ENCODE peak calls at places on chromosomes 12 and 14, in ten cellular contexts. One of them, this sample, is unnamed.

GRCh38 chr12:88388566-88389269 is 191.6 kb downstream of the KITLG start:
- DNase-seq in effector memory CD8-positive, alpha-beta T cell: no peak
- DNase-seq in NCI-H748 treated with DMSO at 0.1 percent for 48 hours: no peak
- DNase-seq in fibroblast of pulmonary artery: no peak
- DNase-seq in tibial nerve: no peak
- DNase-seq in neural crest cell: no peak
- DNase-seq in neuronal stem cell: no peak
- DNase-seq in posterior vena cava: no peak
- DNase-seq in 8988T: no peak
- DNase-seq in T47D: no peak
- DNase-seq in this sample: no peak

GRCh38 chr14:49240383-49240782 is 345.8 kb downstream of the RPS29 start:
- DNase-seq in effector memory CD8-positive, alpha-beta T cell: no peak
- DNase-seq in NCI-H748 treated with DMSO at 0.1 percent for 48 hours: no peak
- DNase-seq in fibroblast of pulmonary artery: no peak
- DNase-seq in tibial nerve: no peak
- DNase-seq in neural crest cell: no peak
- DNase-seq in neuronal stem cell: no peak
- DNase-seq in posterior vena cava: no peak
- DNase-seq in 8988T: no peak
- DNase-seq in T47D: no peak
- DNase-seq in this sample: peak

GRCh38 chr14:100604126-100604501 is 16.9 kb upstream of the BEGAIN start:
- DNase-seq in effector memory CD8-positive, alpha-beta T cell: no peak
- DNase-seq in NCI-H748 treated with DMSO at 0.1 percent for 48 hours: no peak
- DNase-seq in fibroblast of pulmonary artery: no peak
- DNase-seq in tibial nerve: no peak
- DNase-seq in neural crest cell: no peak
- DNase-seq in neuronal stem cell: no peak
- DNase-seq in posterior vena cava: peak
- DNase-seq in 8988T: no peak
- DNase-seq in T47D: no peak
- DNase-seq in this sample: no peak

GRCh38 chr12:101047652-101048051 is 162.4 kb downstream of the SLC5A8 start:
- DNase-seq in effector memory CD8-positive, alpha-beta T cell: no peak
- DNase-seq in NCI-H748 treated with DMSO at 0.1 percent for 48 hours: no peak
- DNase-seq in fibroblast of pulmonary artery: no peak
- DNase-seq in tibial nerve: no peak
- DNase-seq in neural crest cell: no peak
- DNase-seq in neuronal stem cell: no peak
- DNase-seq in posterior vena cava: no peak
- DNase-seq in 8988T: no peak
- DNase-seq in T47D: no peak
- DNase-seq in this sample: no peak

GRCh38 chr12:28177461-28177860 is 12.8 kb upstream of the CCDC91 start:
- DNase-seq in effector memory CD8-positive, alpha-beta T cell: no peak
- DNase-seq in NCI-H748 treated with DMSO at 0.1 percent for 48 hours: no peak
- DNase-seq in fibroblast of pulmonary artery: no peak
- DNase-seq in tibial nerve: no peak
- DNase-seq in neural crest cell: no peak
- DNase-seq in neuronal stem cell: no peak
- DNase-seq in posterior vena cava: no peak
- DNase-seq in 8988T: no peak
- DNase-seq in T47D: no peak
- DNase-seq in this sample: no peak

GRCh38 chr12:20369164-20370000 is 1.0 kb downstream of the PDE3A start:
- DNase-seq in effector memory CD8-positive, alpha-beta T cell: no peak
- DNase-seq in NCI-H748 treated with DMSO at 0.1 percent for 48 hours: no peak
- DNase-seq in fibroblast of pulmonary artery: peak
- DNase-seq in tibial nerve: peak
- DNase-seq in neural crest cell: peak
- DNase-seq in neuronal stem cell: peak
- DNase-seq in posterior vena cava: peak
- DNase-seq in 8988T: no peak
- DNase-seq in T47D: no peak
- DNase-seq in this sample: peak

GRCh38 chr14:104357689-104358527 is 219.5 kb downstream of the KIF26A start:
- DNase-seq in effector memory CD8-positive, alpha-beta T cell: no peak
- DNase-seq in NCI-H748 treated with DMSO at 0.1 percent for 48 hours: no peak
- DNase-seq in fibroblast of pulmonary artery: no peak
- DNase-seq in tibial nerve: no peak
- DNase-seq in neural crest cell: no peak
- DNase-seq in neuronal stem cell: no peak
- DNase-seq in posterior vena cava: peak
- DNase-seq in 8988T: no peak
- DNase-seq in T47D: no peak
- DNase-seq in this sample: peak

GRCh38 chr12:52949413-52950331 is 754 bp downstream of the KRT18 start:
- DNase-seq in effector memory CD8-positive, alpha-beta T cell: no peak
- DNase-seq in NCI-H748 treated with DMSO at 0.1 percent for 48 hours: peak
- DNase-seq in fibroblast of pulmonary artery: peak
- DNase-seq in tibial nerve: no peak
- DNase-seq in neural crest cell: no peak
- DNase-seq in neuronal stem cell: no peak
- DNase-seq in posterior vena cava: no peak
- DNase-seq in 8988T: peak
- DNase-seq in T47D: peak
- DNase-seq in this sample: peak

GRCh38 chr14:21868442-21869046 is 194.9 kb upstream of the OR4E1 start:
- DNase-seq in effector memory CD8-positive, alpha-beta T cell: peak
- DNase-seq in NCI-H748 treated with DMSO at 0.1 percent for 48 hours: peak
- DNase-seq in fibroblast of pulmonary artery: peak
- DNase-seq in tibial nerve: no peak
- DNase-seq in neural crest cell: peak
- DNase-seq in neuronal stem cell: peak
- DNase-seq in posterior vena cava: no peak
- DNase-seq in 8988T: no peak
- DNase-seq in T47D: peak
- DNase-seq in this sample: peak

GRCh38 chr12:131065279-131065678 is 111.6 kb downstream of the ADGRD1 start:
- DNase-seq in effector memory CD8-positive, alpha-beta T cell: no peak
- DNase-seq in NCI-H748 treated with DMSO at 0.1 percent for 48 hours: no peak
- DNase-seq in fibroblast of pulmonary artery: no peak
- DNase-seq in tibial nerve: peak
- DNase-seq in neural crest cell: no peak
- DNase-seq in neuronal stem cell: no peak
- DNase-seq in posterior vena cava: peak
- DNase-seq in 8988T: no peak
- DNase-seq in T47D: no peak
- DNase-seq in this sample: peak

GRCh38 chr14:36757730-36758286 is 96.1 kb downstream of the PAX9 start:
- DNase-seq in effector memory CD8-positive, alpha-beta T cell: no peak
- DNase-seq in NCI-H748 treated with DMSO at 0.1 percent for 48 hours: no peak
- DNase-seq in fibroblast of pulmonary artery: no peak
- DNase-seq in tibial nerve: no peak
- DNase-seq in neural crest cell: no peak
- DNase-seq in neuronal stem cell: no peak
- DNase-seq in posterior vena cava: no peak
- DNase-seq in 8988T: no peak
- DNase-seq in T47D: no peak
- DNase-seq in this sample: no peak

GRCh38 chr14:53993920-53994607 is 37.4 kb upstream of the BMP4 start:
- DNase-seq in effector memory CD8-positive, alpha-beta T cell: no peak
- DNase-seq in NCI-H748 treated with DMSO at 0.1 percent for 48 hours: no peak
- DNase-seq in fibroblast of pulmonary artery: no peak
- DNase-seq in tibial nerve: no peak
- DNase-seq in neural crest cell: no peak
- DNase-seq in neuronal stem cell: no peak
- DNase-seq in posterior vena cava: no peak
- DNase-seq in 8988T: no peak
- DNase-seq in T47D: no peak
- DNase-seq in this sample: peak

GRCh38 chr12:116874324-116874995 is 6.8 kb downstream of the HRK start:
- DNase-seq in effector memory CD8-positive, alpha-beta T cell: no peak
- DNase-seq in NCI-H748 treated with DMSO at 0.1 percent for 48 hours: no peak
- DNase-seq in fibroblast of pulmonary artery: no peak
- DNase-seq in tibial nerve: no peak
- DNase-seq in neural crest cell: no peak
- DNase-seq in neuronal stem cell: no peak
- DNase-seq in posterior vena cava: no peak
- DNase-seq in 8988T: no peak
- DNase-seq in T47D: no peak
- DNase-seq in this sample: no peak

GRCh38 chr14:24213866-24214652 is 771 bp upstream of the CHMP4A start:
- DNase-seq in effector memory CD8-positive, alpha-beta T cell: no peak
- DNase-seq in NCI-H748 treated with DMSO at 0.1 percent for 48 hours: no peak
- DNase-seq in fibroblast of pulmonary artery: no peak
- DNase-seq in tibial nerve: no peak
- DNase-seq in neural crest cell: no peak
- DNase-seq in neuronal stem cell: no peak
- DNase-seq in posterior vena cava: no peak
- DNase-seq in 8988T: no peak
- DNase-seq in T47D: no peak
- DNase-seq in this sample: no peak

GRCh38 chr12:42490261-42490842 is 99.2 kb downstream of the PRICKLE1 start:
- DNase-seq in effector memory CD8-positive, alpha-beta T cell: no peak
- DNase-seq in NCI-H748 treated with DMSO at 0.1 percent for 48 hours: no peak
- DNase-seq in fibroblast of pulmonary artery: no peak
- DNase-seq in tibial nerve: no peak
- DNase-seq in neural crest cell: no peak
- DNase-seq in neuronal stem cell: no peak
- DNase-seq in posterior vena cava: no peak
- DNase-seq in 8988T: no peak
- DNase-seq in T47D: no peak
- DNase-seq in this sample: no peak

GRCh38 chr12:6056406-6057211 is 67.9 kb downstream of the VWF start:
- DNase-seq in effector memory CD8-positive, alpha-beta T cell: no peak
- DNase-seq in NCI-H748 treated with DMSO at 0.1 percent for 48 hours: no peak
- DNase-seq in fibroblast of pulmonary artery: no peak
- DNase-seq in tibial nerve: no peak
- DNase-seq in neural crest cell: peak
- DNase-seq in neuronal stem cell: no peak
- DNase-seq in posterior vena cava: no peak
- DNase-seq in 8988T: peak
- DNase-seq in T47D: no peak
- DNase-seq in this sample: peak

GRCh38 chr12:67539329-67539728 is 109.2 kb upstream of the DYRK2 start:
- DNase-seq in effector memory CD8-positive, alpha-beta T cell: no peak
- DNase-seq in NCI-H748 treated with DMSO at 0.1 percent for 48 hours: no peak
- DNase-seq in fibroblast of pulmonary artery: no peak
- DNase-seq in tibial nerve: no peak
- DNase-seq in neural crest cell: no peak
- DNase-seq in neuronal stem cell: no peak
- DNase-seq in posterior vena cava: no peak
- DNase-seq in 8988T: no peak
- DNase-seq in T47D: no peak
- DNase-seq in this sample: no peak

GRCh38 chr14:104277416-104278213 is 139.2 kb downstream of the KIF26A start:
- DNase-seq in effector memory CD8-positive, alpha-beta T cell: no peak
- DNase-seq in NCI-H748 treated with DMSO at 0.1 percent for 48 hours: no peak
- DNase-seq in fibroblast of pulmonary artery: no peak
- DNase-seq in tibial nerve: no peak
- DNase-seq in neural crest cell: no peak
- DNase-seq in neuronal stem cell: no peak
- DNase-seq in posterior vena cava: peak
- DNase-seq in 8988T: no peak
- DNase-seq in T47D: no peak
- DNase-seq in this sample: peak

GRCh38 chr14:21723431-21724045 is 49.9 kb upstream of the OR4E1 start:
- DNase-seq in effector memory CD8-positive, alpha-beta T cell: peak
- DNase-seq in NCI-H748 treated with DMSO at 0.1 percent for 48 hours: peak
- DNase-seq in fibroblast of pulmonary artery: peak
- DNase-seq in tibial nerve: no peak
- DNase-seq in neural crest cell: peak
- DNase-seq in neuronal stem cell: peak
- DNase-seq in posterior vena cava: no peak
- DNase-seq in 8988T: no peak
- DNase-seq in T47D: no peak
- DNase-seq in this sample: peak

GRCh38 chr14:96253140-96253539 is 2.9 kb upstream of the BDKRB1 start:
- DNase-seq in effector memory CD8-positive, alpha-beta T cell: no peak
- DNase-seq in NCI-H748 treated with DMSO at 0.1 percent for 48 hours: no peak
- DNase-seq in fibroblast of pulmonary artery: peak
- DNase-seq in tibial nerve: no peak
- DNase-seq in neural crest cell: no peak
- DNase-seq in neuronal stem cell: no peak
- DNase-seq in posterior vena cava: no peak
- DNase-seq in 8988T: peak
- DNase-seq in T47D: no peak
- DNase-seq in this sample: peak

GRCh38 chr12:99059824-99060526 is 414.9 kb downstream of the APAF1 start:
- DNase-seq in effector memory CD8-positive, alpha-beta T cell: no peak
- DNase-seq in NCI-H748 treated with DMSO at 0.1 percent for 48 hours: no peak
- DNase-seq in fibroblast of pulmonary artery: peak
- DNase-seq in tibial nerve: no peak
- DNase-seq in neural crest cell: peak
- DNase-seq in neuronal stem cell: peak
- DNase-seq in posterior vena cava: peak
- DNase-seq in 8988T: no peak
- DNase-seq in T47D: no peak
- DNase-seq in this sample: peak

GRCh38 chr14:35051796-35052195 is 5.7 kb downstream of the FAM177A1 start:
- DNase-seq in effector memory CD8-positive, alpha-beta T cell: no peak
- DNase-seq in NCI-H748 treated with DMSO at 0.1 percent for 48 hours: no peak
- DNase-seq in fibroblast of pulmonary artery: peak
- DNase-seq in tibial nerve: no peak
- DNase-seq in neural crest cell: no peak
- DNase-seq in neuronal stem cell: no peak
- DNase-seq in posterior vena cava: no peak
- DNase-seq in 8988T: no peak
- DNase-seq in T47D: no peak
- DNase-seq in this sample: no peak

GRCh38 chr14:50410016-50410530 is 13.4 kb upstream of the CDKL1 start:
- DNase-seq in effector memory CD8-positive, alpha-beta T cell: no peak
- DNase-seq in NCI-H748 treated with DMSO at 0.1 percent for 48 hours: no peak
- DNase-seq in fibroblast of pulmonary artery: no peak
- DNase-seq in tibial nerve: no peak
- DNase-seq in neural crest cell: no peak
- DNase-seq in neuronal stem cell: no peak
- DNase-seq in posterior vena cava: no peak
- DNase-seq in 8988T: no peak
- DNase-seq in T47D: no peak
- DNase-seq in this sample: no peak

GRCh38 chr14:38208825-38209562 is 1.3 kb downstream of the SSTR1 start:
- DNase-seq in effector memory CD8-positive, alpha-beta T cell: no peak
- DNase-seq in NCI-H748 treated with DMSO at 0.1 percent for 48 hours: peak
- DNase-seq in fibroblast of pulmonary artery: peak
- DNase-seq in tibial nerve: no peak
- DNase-seq in neural crest cell: no peak
- DNase-seq in neuronal stem cell: peak
- DNase-seq in posterior vena cava: no peak
- DNase-seq in 8988T: peak
- DNase-seq in T47D: no peak
- DNase-seq in this sample: peak

GRCh38 chr12:90515199-90516175 is 439.5 kb downstream of the CCER1 start:
- DNase-seq in effector memory CD8-positive, alpha-beta T cell: no peak
- DNase-seq in NCI-H748 treated with DMSO at 0.1 percent for 48 hours: no peak
- DNase-seq in fibroblast of pulmonary artery: peak
- DNase-seq in tibial nerve: no peak
- DNase-seq in neural crest cell: no peak
- DNase-seq in neuronal stem cell: no peak
- DNase-seq in posterior vena cava: no peak
- DNase-seq in 8988T: no peak
- DNase-seq in T47D: no peak
- DNase-seq in this sample: no peak

GRCh38 chr14:32366256-32366655 is 37.2 kb downstream of the AKAP6 start:
- DNase-seq in effector memory CD8-positive, alpha-beta T cell: no peak
- DNase-seq in NCI-H748 treated with DMSO at 0.1 percent for 48 hours: no peak
- DNase-seq in fibroblast of pulmonary artery: peak
- DNase-seq in tibial nerve: no peak
- DNase-seq in neural crest cell: no peak
- DNase-seq in neuronal stem cell: no peak
- DNase-seq in posterior vena cava: no peak
- DNase-seq in 8988T: no peak
- DNase-seq in T47D: no peak
- DNase-seq in this sample: peak

GRCh38 chr14:42269234-42269633 is 662.6 kb downstream of the LRFN5 start:
- DNase-seq in effector memory CD8-positive, alpha-beta T cell: no peak
- DNase-seq in NCI-H748 treated with DMSO at 0.1 percent for 48 hours: no peak
- DNase-seq in fibroblast of pulmonary artery: no peak
- DNase-seq in tibial nerve: no peak
- DNase-seq in neural crest cell: no peak
- DNase-seq in neuronal stem cell: no peak
- DNase-seq in posterior vena cava: no peak
- DNase-seq in 8988T: no peak
- DNase-seq in T47D: no peak
- DNase-seq in this sample: no peak

GRCh38 chr12:106118278-106118820 is 20.4 kb downstream of the NUAK1 start:
- DNase-seq in effector memory CD8-positive, alpha-beta T cell: no peak
- DNase-seq in NCI-H748 treated with DMSO at 0.1 percent for 48 hours: no peak
- DNase-seq in fibroblast of pulmonary artery: no peak
- DNase-seq in tibial nerve: no peak
- DNase-seq in neural crest cell: no peak
- DNase-seq in neuronal stem cell: no peak
- DNase-seq in posterior vena cava: no peak
- DNase-seq in 8988T: no peak
- DNase-seq in T47D: no peak
- DNase-seq in this sample: peak

This sample was measured in islet precursor cell.